ENCODE peak calls at places on chromosomes 4 and X, in four cellular contexts. K is endothelial cell of umbilical vein, A is A549, R is IMR-90. I is an unnamed sample.

GRCh38 chrX:11750051-11750450 is 8.0 kb upstream of the MSL3 start:
- DNase-seq in A (no peak), R (no peak), K (no peak), I (no peak)

GRCh38 chr4:127211377-127212268 is 421.1 kb upstream of the INTU start:
- DNase-seq in A (no peak), R (no peak), K (no peak), I (peak)

GRCh38 chr4:14180166-14180565 is 552.6 kb upstream of the BOD1L1 start:
- DNase-seq in R (no peak), A (no peak), K (no peak), I (no peak)

GRCh38 chr4:8729408-8730149 is 137.0 kb downstream of the CPZ start:
- DNase-seq in K (no peak), A (no peak), R (no peak), I (no peak)

GRCh38 chrX:97527725-97528124 is 644.0 kb downstream of the RPA4 start:
- DNase-seq in A (no peak), R (no peak), K (no peak), I (no peak)

GRCh38 chr4:13329963-13330362 is 154.2 kb downstream of the RAB28 start:
- DNase-seq in A (no peak), R (peak), K (peak), I (no peak)

GRCh38 chr4:185847352-185848078 is 35.5 kb upstream of the SORBS2 start:
- DNase-seq in K (no peak), A (peak), R (peak), I (no peak)

GRCh38 chr4:1939664-1940509 is 68.7 kb downstream of the NSD2 start:
- DNase-seq in A (no peak), K (peak), R (peak), I (no peak)

GRCh38 chrX:151818828-151819227 is 84.3 kb downstream of the CNGA2 start:
- DNase-seq in R (no peak), A (no peak), K (no peak), I (no peak)

GRCh38 chr4:181569553-181569952 is 673.6 kb upstream of the TENM3 start:
- DNase-seq in K (no peak), A (peak), R (peak), I (no peak)

GRCh38 chr4:109302366-109303140 is at the start of gene COL25A1:
- DNase-seq in R (peak), K (peak), A (peak), I (peak)

GRCh38 chrX:26100421-26100920 is 37.7 kb upstream of the MAGEB18 start:
- DNase-seq in R (no peak), K (no peak), A (no peak), I (no peak)

GRCh38 chrX:7390446-7390845 is 242.5 kb upstream of the PUDP start:
- DNase-seq in R (no peak), A (no peak), K (no peak), I (no peak)

GRCh38 chrX:22057667-22058066 is 25.5 kb downstream of the PHEX start:
- DNase-seq in K (no peak), A (no peak), R (no peak), I (no peak)

GRCh38 chrX:57652705-57653104 is 27.4 kb downstream of the NLRP2B start:
- DNase-seq in R (no peak), A (no peak), K (no peak), I (no peak)

GRCh38 chr4:44025376-44026020 is 423.1 kb downstream of the KCTD8 start:
- DNase-seq in K (peak), R (no peak), A (no peak), I (no peak)

GRCh38 chrX:119960639-119961038 is 17.1 kb upstream of the NKAP start:
- DNase-seq in A (no peak), K (no peak), R (no peak), I (no peak)

GRCh38 chr4:185286571-185286970 is 77.2 kb downstream of the SNX25 start:
- DNase-seq in K (no peak), A (no peak), R (peak), I (no peak)

GRCh38 chr4:140523370-140523856 is 555 bp upstream of the ELMOD2 start:
- DNase-seq in R (no peak), K (no peak), A (no peak), I (no peak)

GRCh38 chr4:140529434-140529833 is 5.5 kb downstream of the ELMOD2 start:
- DNase-seq in A (no peak), K (no peak), R (no peak), I (peak)

GRCh38 chr4:140523857-140524742 is at the start of gene ELMOD2:
- DNase-seq in R (peak), A (peak), K (peak), I (peak)
- TF ChIP-seq POLR2A in R (peak), A (peak), K (peak), I (no peak)

GRCh38 chr4:24565054-24565453 is 19.3 kb downstream of the DHX15 start:
- DNase-seq in K (no peak), A (no peak), R (no peak), I (no peak)

GRCh38 chr4:24568425-24568824 is 15.9 kb downstream of the DHX15 start:
- DNase-seq in A (no peak), K (no peak), R (no peak), I (no peak)

GRCh38 chr4:24561438-24562139 is 22.8 kb downstream of the DHX15 start:
- DNase-seq in K (no peak), R (no peak), A (no peak), I (no peak)

GRCh38 chr4:24560770-24561415 is 23.5 kb downstream of the DHX15 start:
- DNase-seq in A (no peak), R (peak), K (peak), I (no peak)

GRCh38 chr4:24564488-24564887 is 19.9 kb downstream of the DHX15 start:
- DNase-seq in R (peak), A (no peak), K (no peak), I (no peak)
- H3K27ac ChIP-seq in R (no peak), A (no peak), K (no peak), I (no peak)

GRCh38 chr4:16226816-16227461 is 668 bp upstream of the TAPT1 start:
- DNase-seq in A (peak), K (peak), R (no peak), I (peak)

GRCh38 chr4:16225139-16225538 is 1.1 kb downstream of the TAPT1 start:
- DNase-seq in A (peak), K (peak), R (peak), I (no peak)

GRCh38 chr4:16227462-16227868 is 1.2 kb upstream of the TAPT1 start:
- DNase-seq in A (peak), R (peak), K (peak), I (peak)

GRCh38 chr4:16225681-16225995 is 633 bp downstream of the TAPT1 start:
- DNase-seq in K (peak), R (no peak), A (no peak), I (no peak)

GRCh38 chr4:16225996-16226815 is at the start of gene TAPT1:
- DNase-seq in R (peak), A (peak), K (peak), I (peak)
- TF ChIP-seq POLR2A in R (peak), A (peak), K (no peak), I (no peak)

GRCh38 chr4:20901851-20902250 is 201.6 kb downstream of the PACRGL start:
- DNase-seq in K (no peak), R (no peak), A (no peak), I (no peak)

GRCh38 chr4:20904966-20905365 is 204.7 kb downstream of the PACRGL start:
- DNase-seq in A (no peak), K (no peak), R (no peak), I (no peak)
- H3K27ac ChIP-seq in A (no peak), K (no peak), R (no peak), I (no peak)

I was measured in testis.